ENCODE peak calls at places on chromosomes 3 and 15, in seven cellular contexts. One of them, this sample, is unnamed.

GRCh38 chr3:15796771-15797599 is 794 bp downstream of the ANKRD28 start:
- DNase-seq in T-helper 9 cell: no peak
- DNase-seq in fibroblast of the aortic adventitia: peak
- DNase-seq in GF-D8: no peak
- DNase-seq in AG08395: peak
- DNase-seq in germinal center: no peak
- DNase-seq in progenitor cell of endocrine pancreas: no peak
- DNase-seq in this sample: no peak

GRCh38 chr15:75694241-75695182 is 18.1 kb downstream of the CSPG4 start:
- DNase-seq in AG08395: peak
- DNase-seq in germinal center: no peak
- DNase-seq in T-helper 9 cell: no peak
- DNase-seq in progenitor cell of endocrine pancreas: peak
- DNase-seq in fibroblast of the aortic adventitia: peak
- DNase-seq in GF-D8: peak
- DNase-seq in this sample: peak

GRCh38 chr3:182568206-182568605 is 225.1 kb upstream of the ATP11B start:
- DNase-seq in T-helper 9 cell: no peak
- DNase-seq in GF-D8: no peak
- DNase-seq in germinal center: no peak
- DNase-seq in fibroblast of the aortic adventitia: no peak
- DNase-seq in AG08395: no peak
- DNase-seq in progenitor cell of endocrine pancreas: no peak
- DNase-seq in this sample: no peak

GRCh38 chr15:89825264-89825940 is 10.8 kb upstream of the ANPEP start:
- DNase-seq in progenitor cell of endocrine pancreas: no peak
- DNase-seq in AG08395: no peak
- DNase-seq in germinal center: peak
- DNase-seq in fibroblast of the aortic adventitia: no peak
- DNase-seq in GF-D8: peak
- DNase-seq in T-helper 9 cell: no peak
- DNase-seq in this sample: no peak

GRCh38 chr15:58758141-58758540 is 8.6 kb upstream of the ADAM10 start:
- DNase-seq in fibroblast of the aortic adventitia: peak
- DNase-seq in T-helper 9 cell: no peak
- DNase-seq in progenitor cell of endocrine pancreas: no peak
- DNase-seq in GF-D8: no peak
- DNase-seq in germinal center: no peak
- DNase-seq in AG08395: peak
- DNase-seq in this sample: peak

GRCh38 chr3:141594357-141594756 is 107.5 kb downstream of the RASA2 start:
- DNase-seq in AG08395: no peak
- DNase-seq in progenitor cell of endocrine pancreas: no peak
- DNase-seq in T-helper 9 cell: no peak
- DNase-seq in germinal center: no peak
- DNase-seq in GF-D8: no peak
- DNase-seq in fibroblast of the aortic adventitia: no peak
- DNase-seq in this sample: no peak

GRCh38 chr15:69311319-69311721 is 12.6 kb downstream of the PAQR5 start:
- DNase-seq in progenitor cell of endocrine pancreas: no peak
- DNase-seq in GF-D8: no peak
- DNase-seq in fibroblast of the aortic adventitia: no peak
- DNase-seq in germinal center: no peak
- DNase-seq in AG08395: peak
- DNase-seq in T-helper 9 cell: no peak
- DNase-seq in this sample: no peak

GRCh38 chr3:136671921-136672320 is 80.3 kb downstream of the STAG1 start:
- DNase-seq in AG08395: peak
- DNase-seq in germinal center: no peak
- DNase-seq in fibroblast of the aortic adventitia: peak
- DNase-seq in progenitor cell of endocrine pancreas: no peak
- DNase-seq in T-helper 9 cell: no peak
- DNase-seq in GF-D8: no peak
- DNase-seq in this sample: no peak

GRCh38 chr15:62532367-62532766 is 367.3 kb upstream of the C2CD4B start:
- DNase-seq in progenitor cell of endocrine pancreas: no peak
- DNase-seq in fibroblast of the aortic adventitia: no peak
- DNase-seq in germinal center: no peak
- DNase-seq in GF-D8: no peak
- DNase-seq in T-helper 9 cell: no peak
- DNase-seq in AG08395: no peak
- DNase-seq in this sample: no peak

GRCh38 chr3:112931737-112932521 is 43.0 kb downstream of the CD200R1 start:
- DNase-seq in T-helper 9 cell: no peak
- DNase-seq in germinal center: no peak
- DNase-seq in AG08395: no peak
- DNase-seq in progenitor cell of endocrine pancreas: no peak
- DNase-seq in GF-D8: no peak
- DNase-seq in fibroblast of the aortic adventitia: no peak
- DNase-seq in this sample: no peak

GRCh38 chr15:85019815-85020590 is 38.3 kb downstream of the PDE8A start:
- DNase-seq in fibroblast of the aortic adventitia: no peak
- DNase-seq in AG08395: no peak
- DNase-seq in progenitor cell of endocrine pancreas: no peak
- DNase-seq in germinal center: no peak
- DNase-seq in GF-D8: no peak
- DNase-seq in T-helper 9 cell: no peak
- DNase-seq in this sample: no peak

GRCh38 chr3:119146578-119147375 is 812 bp downstream of the TEX55 start:
- DNase-seq in progenitor cell of endocrine pancreas: no peak
- DNase-seq in T-helper 9 cell: no peak
- DNase-seq in fibroblast of the aortic adventitia: no peak
- DNase-seq in germinal center: no peak
- DNase-seq in AG08395: no peak
- DNase-seq in GF-D8: no peak
- DNase-seq in this sample: no peak

GRCh38 chr15:37046876-37047614 is 53.3 kb downstream of the MEIS2 start:
- DNase-seq in GF-D8: no peak
- DNase-seq in AG08395: peak
- DNase-seq in fibroblast of the aortic adventitia: peak
- DNase-seq in progenitor cell of endocrine pancreas: no peak
- DNase-seq in germinal center: no peak
- DNase-seq in T-helper 9 cell: no peak
- DNase-seq in this sample: no peak

GRCh38 chr3:50454671-50455070 is 48.8 kb downstream of the CACNA2D2 start:
- DNase-seq in fibroblast of the aortic adventitia: no peak
- DNase-seq in germinal center: no peak
- DNase-seq in T-helper 9 cell: no peak
- DNase-seq in GF-D8: no peak
- DNase-seq in progenitor cell of endocrine pancreas: no peak
- DNase-seq in AG08395: no peak
- DNase-seq in this sample: no peak

GRCh38 chr3:148255981-148256969 is 441.4 kb upstream of the AGTR1 start:
- DNase-seq in AG08395: no peak
- DNase-seq in progenitor cell of endocrine pancreas: no peak
- DNase-seq in GF-D8: no peak
- DNase-seq in T-helper 9 cell: no peak
- DNase-seq in germinal center: no peak
- DNase-seq in fibroblast of the aortic adventitia: no peak
- DNase-seq in this sample: no peak

GRCh38 chr15:55654541-55654940 is 66.4 kb upstream of the PYGO1 start:
- DNase-seq in progenitor cell of endocrine pancreas: no peak
- DNase-seq in AG08395: no peak
- DNase-seq in fibroblast of the aortic adventitia: peak
- DNase-seq in GF-D8: no peak
- DNase-seq in T-helper 9 cell: no peak
- DNase-seq in germinal center: no peak
- DNase-seq in this sample: no peak

GRCh38 chr15:29259233-29259632 is 10.4 kb downstream of the NSMCE3 start:
- DNase-seq in fibroblast of the aortic adventitia: no peak
- DNase-seq in germinal center: no peak
- DNase-seq in progenitor cell of endocrine pancreas: no peak
- DNase-seq in GF-D8: no peak
- DNase-seq in AG08395: no peak
- DNase-seq in T-helper 9 cell: no peak
- DNase-seq in this sample: no peak

GRCh38 chr3:155417119-155417517 is 123.6 kb upstream of the STRIT1 start:
- DNase-seq in T-helper 9 cell: no peak
- DNase-seq in progenitor cell of endocrine pancreas: no peak
- DNase-seq in AG08395: no peak
- DNase-seq in germinal center: no peak
- DNase-seq in GF-D8: no peak
- DNase-seq in fibroblast of the aortic adventitia: no peak
- DNase-seq in this sample: no peak

GRCh38 chr15:66226736-66227135 is 26.8 kb downstream of the MEGF11 start:
- DNase-seq in T-helper 9 cell: no peak
- DNase-seq in fibroblast of the aortic adventitia: no peak
- DNase-seq in progenitor cell of endocrine pancreas: no peak
- DNase-seq in germinal center: no peak
- DNase-seq in GF-D8: no peak
- DNase-seq in AG08395: no peak
- DNase-seq in this sample: no peak

GRCh38 chr3:52444860-52445793 is at the start of gene SEMA3G:
- DNase-seq in fibroblast of the aortic adventitia: peak
- DNase-seq in germinal center: peak
- DNase-seq in GF-D8: peak
- DNase-seq in T-helper 9 cell: peak
- DNase-seq in progenitor cell of endocrine pancreas: peak
- DNase-seq in AG08395: peak
- DNase-seq in this sample: peak

GRCh38 chr3:116005404-116005803 is 382.1 kb downstream of the GAP43 start:
- DNase-seq in germinal center: no peak
- DNase-seq in progenitor cell of endocrine pancreas: no peak
- DNase-seq in T-helper 9 cell: no peak
- DNase-seq in GF-D8: no peak
- DNase-seq in AG08395: peak
- DNase-seq in fibroblast of the aortic adventitia: peak
- DNase-seq in this sample: no peak

GRCh38 chr3:58047806-58048205 is 39.6 kb downstream of the FLNB start:
- DNase-seq in germinal center: no peak
- DNase-seq in AG08395: peak
- DNase-seq in T-helper 9 cell: no peak
- DNase-seq in fibroblast of the aortic adventitia: peak
- DNase-seq in progenitor cell of endocrine pancreas: no peak
- DNase-seq in GF-D8: no peak
- DNase-seq in this sample: no peak

GRCh38 chr3:14875411-14876175 is 56.8 kb downstream of the FGD5 start:
- DNase-seq in fibroblast of the aortic adventitia: no peak
- DNase-seq in germinal center: no peak
- DNase-seq in T-helper 9 cell: no peak
- DNase-seq in progenitor cell of endocrine pancreas: no peak
- DNase-seq in AG08395: no peak
- DNase-seq in GF-D8: no peak
- DNase-seq in this sample: no peak

GRCh38 chr15:77025941-77026411 is 31.1 kb downstream of the PSTPIP1 start:
- DNase-seq in AG08395: no peak
- DNase-seq in germinal center: no peak
- DNase-seq in GF-D8: no peak
- DNase-seq in fibroblast of the aortic adventitia: no peak
- DNase-seq in T-helper 9 cell: no peak
- DNase-seq in progenitor cell of endocrine pancreas: no peak
- DNase-seq in this sample: no peak

GRCh38 chr15:67941643-67942315 is 101.9 kb upstream of the RNU6-1 start:
- DNase-seq in progenitor cell of endocrine pancreas: no peak
- DNase-seq in germinal center: no peak
- DNase-seq in fibroblast of the aortic adventitia: peak
- DNase-seq in T-helper 9 cell: no peak
- DNase-seq in AG08395: no peak
- DNase-seq in GF-D8: no peak
- DNase-seq in this sample: no peak

GRCh38 chr3:189845069-189845468 is 213.9 kb downstream of the TP63 start:
- DNase-seq in GF-D8: no peak
- DNase-seq in T-helper 9 cell: no peak
- DNase-seq in progenitor cell of endocrine pancreas: no peak
- DNase-seq in AG08395: no peak
- DNase-seq in fibroblast of the aortic adventitia: no peak
- DNase-seq in germinal center: no peak
- DNase-seq in this sample: no peak

GRCh38 chr3:37163262-37164020 is 10.9 kb downstream of the LRRFIP2 start:
- DNase-seq in T-helper 9 cell: no peak
- DNase-seq in fibroblast of the aortic adventitia: peak
- DNase-seq in progenitor cell of endocrine pancreas: no peak
- DNase-seq in GF-D8: peak
- DNase-seq in germinal center: no peak
- DNase-seq in AG08395: peak
- DNase-seq in this sample: no peak

GRCh38 chr3:3800685-3801509 is 1.7 kb downstream of the LRRN1 start:
- DNase-seq in germinal center: no peak
- DNase-seq in GF-D8: no peak
- DNase-seq in fibroblast of the aortic adventitia: no peak
- DNase-seq in progenitor cell of endocrine pancreas: peak
- DNase-seq in T-helper 9 cell: no peak
- DNase-seq in AG08395: no peak
- DNase-seq in this sample: no peak

GRCh38 chr15:99556010-99556409 is 9.8 kb upstream of the MEF2A start:
- DNase-seq in GF-D8: no peak
- DNase-seq in T-helper 9 cell: no peak
- DNase-seq in AG08395: no peak
- DNase-seq in germinal center: no peak
- DNase-seq in progenitor cell of endocrine pancreas: no peak
- DNase-seq in fibroblast of the aortic adventitia: no peak
- DNase-seq in this sample: no peak

GRCh38 chr3:139572847-139573672 is 33.5 kb upstream of the RBP1 start:
- DNase-seq in germinal center: no peak
- DNase-seq in GF-D8: no peak
- DNase-seq in fibroblast of the aortic adventitia: peak
- DNase-seq in T-helper 9 cell: no peak
- DNase-seq in AG08395: no peak
- DNase-seq in progenitor cell of endocrine pancreas: no peak
- DNase-seq in this sample: no peak

GRCh38 chr3:151866711-151867410 is 6.6 kb upstream of the SUCNR1 start:
- DNase-seq in fibroblast of the aortic adventitia: no peak
- DNase-seq in GF-D8: no peak
- DNase-seq in AG08395: no peak
- DNase-seq in germinal center: no peak
- DNase-seq in T-helper 9 cell: no peak
- DNase-seq in progenitor cell of endocrine pancreas: no peak
- DNase-seq in this sample: no peak